ENCODE peak calls at places on chromosomes 16 and 17, in eight cellular contexts. Y is suprapubic skin; H is dorsolateral prefrontal cortex; L is K562; J is effector memory CD4-positive, alpha-beta T cell; S is mesenchymal stem cell; T is fibroblast of lung; V is neural progenitor cell. B is an unnamed sample.

GRCh38 chr17:73934696-73935095 is 268.8 kb upstream of the RPL38 start:
- DNase-seq in J (no peak), T (no peak), H (no peak), Y (no peak), V (no peak), S (no peak), L (no peak), B (no peak)

GRCh38 chr17:44097110-44097810 is 26.2 kb downstream of the HDAC5 start:
- DNase-seq in L (peak), Y (no peak), J (no peak), V (no peak), H (no peak), S (peak), T (peak), B (no peak)

GRCh38 chr17:49728425-49728824 is 20.7 kb upstream of the SLC35B1 start:
- DNase-seq in V (no peak), L (no peak), Y (no peak), H (no peak), S (no peak), T (no peak), J (no peak), B (no peak)

GRCh38 chr17:82236142-82236971 is 7.5 kb downstream of the SLC16A3 start:
- DNase-seq in T (peak), Y (peak), J (peak), L (peak), S (peak), V (peak), H (no peak), B (peak)

GRCh38 chr16:50257876-50258275 is 8.5 kb upstream of the ADCY7 start:
- DNase-seq in L (no peak), J (no peak), S (no peak), Y (no peak), H (no peak), V (no peak), T (no peak), B (no peak)

GRCh38 chr17:2442166-2442565 is 41.3 kb upstream of the MNT start:
- DNase-seq in Y (no peak), L (no peak), T (peak), V (no peak), H (no peak), J (no peak), S (no peak), B (peak)

GRCh38 chr17:72504783-72505182 is 384.0 kb downstream of the SOX9 start:
- DNase-seq in T (no peak), L (no peak), V (no peak), J (no peak), H (no peak), Y (no peak), S (no peak), B (no peak)

GRCh38 chr16:80546249-80546648 is 5.5 kb downstream of the DYNLRB2 start:
- DNase-seq in S (no peak), J (no peak), H (no peak), T (no peak), Y (no peak), V (no peak), L (no peak), B (no peak)

GRCh38 chr17:66704858-66705257 is 130.1 kb upstream of the CACNG5 start:
- DNase-seq in V (no peak), T (no peak), J (no peak), L (no peak), Y (no peak), S (no peak), H (no peak), B (no peak)

GRCh38 chr16:89506791-89507191 is 1.4 kb upstream of the SPG7 start:
- DNase-seq in H (no peak), T (no peak), S (no peak), Y (no peak), J (no peak), V (no peak), L (peak), B (no peak)

GRCh38 chr16:89507219-89507833 is 877 bp upstream of the SPG7 start:
- DNase-seq in H (no peak), J (no peak), Y (no peak), L (no peak), S (no peak), T (peak), V (no peak), B (peak)

GRCh38 chr16:89504061-89504460 is 4.1 kb upstream of the SPG7 start:
- DNase-seq in V (no peak), J (no peak), H (no peak), S (no peak), T (no peak), L (no peak), Y (no peak), B (no peak)

GRCh38 chr16:89506113-89506504 is 2.1 kb upstream of the SPG7 start:
- DNase-seq in J (no peak), T (peak), V (no peak), H (no peak), L (peak), S (no peak), Y (no peak), B (no peak)

GRCh38 chr16:89505204-89506112 is 2.7 kb upstream of the SPG7 start:
- DNase-seq in T (peak), H (no peak), V (no peak), L (peak), J (peak), S (peak), Y (peak), B (peak)
- H3K4me3 ChIP-seq in T (peak), H (no peak), V (no peak), L (peak), J (peak), S (no peak), Y (no peak), B (no peak)

DNA sequence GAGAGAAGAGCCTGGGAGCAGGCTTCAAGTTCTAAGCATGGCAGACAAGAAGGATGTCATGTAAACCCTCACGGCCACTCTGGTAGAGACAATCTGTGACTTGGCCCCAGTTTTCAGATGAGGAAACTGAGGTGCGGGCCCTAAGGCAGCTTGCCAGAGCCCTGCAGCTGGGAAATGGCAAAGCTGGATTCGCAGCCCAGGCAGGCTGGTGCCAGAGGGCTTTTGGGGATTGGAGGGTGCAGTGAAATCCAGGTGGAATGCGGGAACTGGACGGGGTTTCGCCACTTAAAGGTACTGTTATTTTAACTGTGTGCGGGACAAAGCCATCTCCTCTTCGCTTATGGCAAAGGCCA is 477 bp upstream of the OSGIN1 start:
- DNase-seq in Y (no peak), L (no peak), T (no peak), S (no peak), V (no peak), H (no peak), J (no peak), B (no peak)
- H3K27ac ChIP-seq in Y (peak), L (peak), T (peak), S (no peak), V (no peak), H (no peak), J (no peak), B (no peak)

GRCh38 chr17:48556534-48557401 is 11.9 kb upstream of the HOXB2 start:
- DNase-seq in V (no peak), H (no peak), T (peak), Y (no peak), L (peak), J (no peak), S (peak), B (no peak)

GRCh38 chr17:48558057-48558456 is 13.1 kb upstream of the HOXB2 start:
- DNase-seq in T (peak), Y (no peak), S (peak), L (no peak), J (no peak), H (no peak), V (no peak), B (no peak)

GRCh38 chr17:48559609-48560451 is 14.9 kb upstream of the HOXB2 start:
- DNase-seq in L (no peak), V (no peak), T (peak), J (no peak), S (no peak), H (no peak), Y (no peak), B (no peak)

GRCh38 chr17:48560452-48560817 is 15.5 kb upstream of the HOXB2 start:
- DNase-seq in T (no peak), V (no peak), S (no peak), H (no peak), J (no peak), Y (no peak), L (no peak), B (no peak)

DNA sequence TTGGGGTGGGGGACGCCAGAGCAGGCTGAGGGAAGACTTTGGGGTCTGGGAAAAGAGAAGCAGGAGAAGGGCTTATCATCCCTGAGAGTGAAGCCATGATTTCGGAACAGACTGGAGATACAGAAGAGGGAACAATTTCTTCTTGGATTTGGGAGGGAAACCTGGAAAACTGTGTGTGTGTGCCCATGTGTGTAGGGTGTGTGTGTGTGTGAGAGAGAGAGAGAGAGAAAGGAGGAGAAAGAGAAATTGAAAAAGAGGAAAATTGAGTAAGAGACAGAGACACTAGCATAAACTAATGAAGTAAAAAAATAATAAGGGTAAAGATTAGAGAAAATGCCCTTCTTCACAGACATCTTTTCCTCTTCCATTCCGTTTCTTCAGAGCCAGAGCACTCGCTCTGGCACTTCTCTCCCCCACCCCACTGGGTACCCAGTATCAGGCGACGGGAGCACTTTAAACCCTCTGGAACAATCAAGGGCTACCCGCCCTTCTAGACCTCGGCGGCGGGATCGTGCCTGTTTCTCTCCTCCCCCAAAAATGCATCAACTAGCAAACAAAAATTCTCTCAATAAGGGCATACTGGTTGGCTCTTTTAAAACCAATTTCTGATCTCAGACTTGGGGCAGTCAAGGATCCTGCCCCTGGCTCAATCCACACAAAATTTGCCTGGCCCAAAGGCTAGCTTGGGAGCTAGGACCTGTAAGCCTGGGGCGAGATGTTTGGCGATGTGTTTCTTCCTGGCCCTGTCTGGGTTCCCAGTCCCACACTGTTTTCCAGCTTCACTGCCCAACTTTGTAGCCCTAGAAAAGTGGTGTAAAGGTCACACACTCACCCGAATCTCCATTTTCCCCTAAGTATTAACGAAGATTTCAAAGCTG is 14.1 kb upstream of the HOXB2 start:
- DNase-seq in L (no peak), J (no peak), S (peak), T (peak), H (no peak), V (no peak), Y (no peak), B (no peak)
- H3K4me3 ChIP-seq in L (no peak), J (no peak), S (no peak), T (peak), H (no peak), V (no peak), Y (peak), B (no peak)

DNA sequence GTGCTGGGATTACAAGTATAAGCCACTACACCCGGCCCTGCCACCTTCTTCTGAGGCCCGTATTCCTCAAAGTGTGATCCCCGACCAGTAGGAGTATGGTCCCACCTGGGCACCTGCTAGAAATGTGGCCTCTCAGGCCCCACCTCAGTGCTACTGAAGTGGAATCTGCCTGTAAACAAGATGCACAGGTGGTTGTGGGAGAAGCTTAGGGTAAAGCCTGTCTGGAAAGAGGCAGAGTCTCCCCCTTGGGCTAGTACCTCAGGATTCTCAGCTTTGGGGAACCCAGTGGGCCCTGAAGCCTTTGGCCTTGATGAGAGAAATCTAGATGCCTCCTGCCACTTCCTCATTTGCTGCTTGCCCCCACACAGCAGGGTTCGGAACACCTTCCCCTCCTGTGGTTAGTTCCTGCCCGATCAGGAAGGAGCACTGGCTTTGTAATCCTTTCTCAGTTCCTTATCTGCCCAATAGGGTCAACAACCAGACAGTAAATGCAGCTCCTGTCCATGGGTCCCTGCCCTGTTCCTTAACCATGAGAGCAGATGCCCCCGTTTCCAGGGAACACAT is 25.2 kb downstream of the TK2 start:
- DNase-seq in H (no peak), T (no peak), V (no peak), Y (no peak), J (no peak), S (no peak), L (peak), B (peak)
- H3K27ac ChIP-seq in H (peak), T (no peak), V (no peak), Y (peak), J (peak), S (peak), L (peak), B (peak)

GRCh38 chr16:4136229-4136813 is 20.1 kb upstream of the ADCY9 start:
- DNase-seq in V (no peak), J (no peak), L (no peak), T (no peak), H (no peak), S (no peak), Y (no peak), B (peak)
- H3K4me3 ChIP-seq in V (no peak), J (no peak), L (no peak), T (no peak), H (no peak), S (no peak), Y (no peak), B (no peak)